ENCODE peak calls at places on chromosome X, in four cellular contexts. A is H1, T is SK-N-SH, Z is K562. P is an unnamed sample.

GRCh38 chrX:124217289-124218251 is 114.9 kb upstream of the TEX13D start:
- DNase-seq in T (no peak), A (no peak), Z (no peak), P (no peak)

GRCh38 chrX:23980063-23980462 is 46.9 kb downstream of the KLHL15 start:
- DNase-seq in A (no peak), Z (no peak), T (no peak), P (no peak)

GRCh38 chrX:154541896-154542722 is 4.5 kb downstream of the G6PD start:
- DNase-seq in T (no peak), A (no peak), Z (peak), P (no peak)

GRCh38 chrX:136386821-136387220 is 86.1 kb downstream of the ADGRG4 start:
- DNase-seq in Z (no peak), T (no peak), A (no peak), P (no peak)

GRCh38 chrX:81377329-81377728 is 175.4 kb downstream of the SH3BGRL start:
- DNase-seq in T (peak), A (no peak), Z (peak), P (no peak)

GRCh38 chrX:111445485-111445884 is 33.5 kb upstream of the DCX start:
- DNase-seq in A (no peak), T (peak), Z (peak), P (no peak)

GRCh38 chrX:118347131-118347530 is 1.2 kb downstream of the WDR44 start:
- DNase-seq in Z (peak), T (peak), A (no peak), P (no peak)

GRCh38 chrX:24435038-24435437 is 30.0 kb upstream of the PDK3 start:
- DNase-seq in Z (no peak), T (no peak), A (no peak), P (no peak)

GRCh38 chrX:134990475-134991473 is at the start of gene SMIM10:
- DNase-seq in Z (peak), A (no peak), T (peak), P (no peak)

GRCh38 chrX:133544105-133544504 is 128.8 kb upstream of the GPC4 start:
- DNase-seq in T (no peak), Z (no peak), A (no peak), P (no peak)

GRCh38 chrX:120625366-120625765 is 4.5 kb downstream of the C1GALT1C1 start:
- DNase-seq in Z (no peak), T (no peak), A (no peak), P (no peak)

GRCh38 chrX:100649550-100650356 is 5.8 kb downstream of the SRPX2 start:
- DNase-seq in Z (no peak), T (no peak), A (no peak), P (no peak)

GRCh38 chrX:109266034-109266433 is 215.9 kb downstream of the GUCY2F start:
- DNase-seq in Z (no peak), T (no peak), A (no peak), P (no peak)

GRCh38 chrX:51766546-51766945 is 23.3 kb downstream of the GSPT2 start:
- DNase-seq in Z (no peak), A (no peak), T (no peak), P (no peak)

GRCh38 chrX:121103381-121103780 is 56.0 kb downstream of the GLUD2 start:
- DNase-seq in A (no peak), Z (no peak), T (no peak), P (no peak)

GRCh38 chrX:69493193-69493592 is 10.9 kb upstream of the NALF2 start:
- DNase-seq in A (no peak), Z (peak), T (peak), P (no peak)

GRCh38 chrX:13015536-13016236 is 28.7 kb downstream of the FAM9C start:
- DNase-seq in Z (no peak), A (no peak), T (no peak), P (no peak)

GRCh38 chrX:119015407-119016242 is 41.2 kb downstream of the LONRF3 start:
- DNase-seq in A (no peak), Z (no peak), T (no peak), P (peak)

GRCh38 chrX:154717824-154718223 is 33.1 kb downstream of the GAB3 start:
- DNase-seq in T (peak), A (no peak), Z (peak), P (no peak)

GRCh38 chrX:50971390-50971789 is 60.9 kb downstream of the BMP15 start:
- DNase-seq in A (no peak), T (no peak), Z (no peak), P (no peak)

GRCh38 chrX:149504226-149504914 is 736 bp downstream of the IDS start:
- DNase-seq in Z (peak), A (no peak), T (peak), P (no peak)

GRCh38 chrX:12447448-12448154 is 309.3 kb downstream of the FRMPD4 start:
- DNase-seq in Z (no peak), T (no peak), A (no peak), P (no peak)

GRCh38 chrX:48761674-48762471 is at the start of gene GLOD5:
- DNase-seq in T (peak), Z (peak), A (peak), P (no peak)

GRCh38 chrX:136525738-136526606 is 6.0 kb upstream of the VGLL1 start:
- DNase-seq in Z (no peak), T (no peak), A (no peak), P (no peak)

GRCh38 chrX:148573119-148573518 is 72.7 kb downstream of the AFF2 start:
- DNase-seq in A (no peak), T (no peak), Z (no peak), P (no peak)

GRCh38 chrX:72478853-72479252 is 93.8 kb downstream of the HDAC8 start:
- DNase-seq in Z (no peak), T (no peak), A (no peak), P (no peak)

GRCh38 chrX:139831689-139832456 is 101.0 kb downstream of the ATP11C start:
- DNase-seq in Z (no peak), A (no peak), T (no peak), P (no peak)

GRCh38 chrX:139832728-139833309 is 100.0 kb downstream of the ATP11C start:
- DNase-seq in T (no peak), A (no peak), Z (no peak), P (no peak)

GRCh38 chrX:139831017-139831416 is 101.8 kb downstream of the ATP11C start:
- DNase-seq in A (no peak), Z (no peak), T (no peak), P (no peak)

GRCh38 chrX:139834879-139835278 is 98.0 kb downstream of the ATP11C start:
- DNase-seq in A (no peak), T (no peak), Z (no peak), P (no peak)
- TF ChIP-seq YY1 in A (no peak), T (no peak), Z (no peak), P (no peak)

DNA sequence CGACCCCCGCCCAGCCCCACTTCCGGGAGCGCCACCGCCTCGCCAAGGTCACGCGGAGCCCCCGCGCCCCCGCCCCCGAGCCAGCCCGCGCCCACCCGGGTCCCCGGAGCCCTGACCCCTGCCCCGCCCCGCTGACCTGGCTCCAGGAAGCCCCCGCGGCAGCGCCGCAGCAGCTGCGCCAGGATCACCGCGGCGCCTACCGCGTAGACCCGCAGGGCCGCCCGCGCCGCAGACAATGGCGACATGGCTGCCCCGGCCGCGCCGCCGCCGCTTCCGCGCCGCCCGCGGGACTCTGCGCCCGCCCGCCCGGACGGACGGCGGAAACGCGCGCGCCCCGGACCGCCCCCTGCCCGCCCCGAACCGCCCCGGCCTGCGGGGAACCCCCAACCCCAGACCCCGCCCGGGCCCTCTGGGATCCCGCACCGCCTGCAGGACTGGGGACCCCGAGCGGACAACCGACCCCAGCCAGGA is at the start of the genes DHRSX and ZBED1:
- DNase-seq in T (peak), Z (peak), A (no peak), P (no peak)
- TF ChIP-seq MAX in T (no peak), Z (no peak), A (peak), P (no peak)

DNA sequence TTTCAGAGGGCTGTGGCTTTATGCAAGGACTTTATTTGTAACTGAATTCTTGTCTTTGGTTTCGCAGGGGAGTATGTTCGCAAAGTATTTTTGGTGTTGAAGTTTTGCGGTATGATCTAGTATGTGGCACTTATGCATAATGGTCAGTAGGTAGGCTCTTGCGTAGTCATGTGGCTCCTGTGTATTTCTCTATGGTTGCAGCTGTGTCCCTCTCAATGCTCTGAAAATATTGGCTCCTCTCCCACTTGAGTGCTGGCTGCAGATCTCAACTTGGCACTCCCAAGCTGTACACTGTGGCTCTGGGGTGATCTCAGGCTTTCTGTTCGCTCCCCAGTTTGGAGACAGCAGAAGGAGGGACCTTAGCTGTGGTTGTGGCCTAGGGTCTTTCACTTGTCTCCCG is 24.8 kb downstream of the ARMCX5 start:
- DNase-seq in A (no peak), Z (no peak), T (no peak), P (no peak)
- TF ChIP-seq YY1 in A (no peak), Z (no peak), T (no peak), P (no peak)

DNA sequence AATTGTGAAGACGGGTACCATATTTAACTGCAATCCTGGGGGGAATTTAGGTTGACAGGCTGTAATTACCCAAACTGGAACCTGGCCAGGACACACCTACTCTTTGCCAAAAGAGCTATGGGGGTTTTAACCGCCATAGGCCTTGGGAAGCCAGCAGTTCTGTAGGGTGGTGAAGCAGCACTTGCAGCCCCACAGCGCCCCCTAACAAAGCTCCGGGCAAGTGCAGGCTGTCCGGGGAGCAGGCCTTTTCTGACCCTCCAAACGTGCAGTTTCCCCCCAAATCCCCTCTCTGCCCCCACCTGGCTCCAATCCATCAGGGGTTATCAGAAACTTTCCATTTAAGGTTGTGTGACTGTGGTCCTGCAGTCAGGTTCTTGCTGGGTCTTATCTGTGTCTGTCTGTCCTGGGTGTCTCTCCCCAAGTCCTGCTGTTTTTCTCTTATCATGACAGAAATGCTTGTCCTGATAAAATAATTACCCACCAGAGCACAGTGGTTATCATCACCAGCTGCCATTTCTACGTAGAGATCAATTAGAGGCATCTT is 350.9 kb downstream of the MID1IP1 start:
- DNase-seq in A (no peak), T (peak), Z (peak), P (no peak)
- TF ChIP-seq MAX in A (no peak), T (no peak), Z (no peak), P (no peak)

GRCh38 chrX:45421806-45422205 is 221.1 kb upstream of the DIPK2B start:
- DNase-seq in Z (no peak), T (no peak), A (no peak), P (no peak)
- TF ChIP-seq YY1 in Z (no peak), T (no peak), A (no peak), P (no peak)

DNA sequence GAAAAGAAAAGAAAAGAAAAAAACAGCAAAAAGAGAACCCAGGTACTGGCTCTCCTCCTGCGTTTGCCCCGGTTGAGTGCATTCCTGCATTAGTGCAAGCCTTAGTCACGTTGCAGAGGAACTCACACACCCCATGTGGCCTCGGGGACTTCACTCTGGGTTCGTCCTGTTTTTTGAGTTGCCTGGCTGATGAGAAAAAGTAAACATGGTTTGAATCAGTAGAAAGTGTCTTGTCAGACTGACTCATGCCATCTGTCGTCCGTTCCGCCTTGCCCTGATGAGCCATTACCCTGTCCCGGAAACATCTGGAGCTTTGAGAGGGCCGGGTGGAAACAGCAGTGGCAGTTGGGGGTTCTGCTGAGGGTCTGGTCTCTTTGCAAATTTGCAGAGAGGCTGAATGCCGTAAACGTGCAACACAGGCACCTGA is 16.3 kb downstream of the CD99 start:
- DNase-seq in A (peak), Z (no peak), T (peak), P (peak)
- TF ChIP-seq MAX in A (peak), Z (peak), T (peak), P (peak)